ENCODE peak calls at places on chromosomes 13 and 19, in six cellular contexts. W is HCT116, Y is PC-3, L is SK-N-SH, V is MM.1S, I is Karpas-422. A is an unnamed sample. For H3K9me2, the result is how much of the 10 kb centered on the place peaks cover.

GRCh38 chr13:74869846-74870245 is 612.1 kb downstream of the TBC1D4 start:
- DNase-seq in L (no peak), I (no peak), W (no peak), V (no peak), Y (peak), A (peak)

GRCh38 chr13:37495046-37495445 is 103.5 kb downstream of the POSTN start:
- DNase-seq in W (no peak), L (no peak), V (no peak), Y (peak), I (no peak), A (peak)

GRCh38 chr13:76225815-76226489 is 589.8 kb downstream of the LMO7 start:
- DNase-seq in V (no peak), Y (no peak), L (no peak), W (no peak), I (no peak), A (no peak)

GRCh38 chr19:45515081-45515624 is 7.9 kb downstream of the VASP start:
- DNase-seq in W (no peak), L (no peak), I (peak), Y (no peak), V (no peak), A (no peak)

GRCh38 chr13:93217701-93218100 is 8.9 kb upstream of the GPC6 start:
- DNase-seq in V (no peak), W (no peak), Y (no peak), I (no peak), L (no peak), A (peak)

GRCh38 chr19:16142032-16142580 is 1.4 kb upstream of the HSH2D start:
- DNase-seq in V (no peak), I (no peak), Y (no peak), W (no peak), L (no peak), A (no peak)

GRCh38 chr13:102286326-102286725 is 115.5 kb downstream of the FGF14 start:
- DNase-seq in W (no peak), V (no peak), Y (peak), L (no peak), I (no peak), A (peak)

GRCh38 chr13:77574076-77574475 is 38.6 kb downstream of the SCEL start:
- DNase-seq in W (no peak), Y (no peak), L (no peak), V (no peak), I (no peak), A (no peak)

GRCh38 chr19:10214784-10215183 is 16.3 kb downstream of the S1PR2 start:
- DNase-seq in V (no peak), L (no peak), W (no peak), Y (peak), I (no peak), A (peak)

GRCh38 chr19:8601796-8602195 is 8.7 kb downstream of the ADAMTS10 start:
- DNase-seq in V (no peak), I (no peak), L (no peak), Y (no peak), W (no peak), A (no peak)

GRCh38 chr13:113065406-113066141 is 40.0 kb upstream of the F7 start:
- DNase-seq in V (no peak), Y (no peak), L (no peak), I (no peak), W (no peak), A (no peak)

GRCh38 chr13:91904005-91904404 is 505.6 kb downstream of the GPC5 start:
- DNase-seq in I (no peak), W (no peak), V (peak), Y (no peak), L (no peak), A (no peak)

GRCh38 chr19:18659281-18660050 is 22.6 kb downstream of the KLHL26 start:
- DNase-seq in I (peak), W (no peak), Y (no peak), L (peak), V (no peak), A (peak)

GRCh38 chr19:46931197-46931596 is 70.4 kb downstream of the ARHGAP35 start:
- DNase-seq in I (no peak), V (no peak), L (no peak), W (no peak), Y (no peak), A (no peak)

GRCh38 chr19:48351341-48351752 is 12.4 kb downstream of the TMEM143 start:
- DNase-seq in V (peak), W (no peak), Y (peak), I (peak), L (peak), A (peak)

GRCh38 chr13:106530209-106530906 is 5.1 kb downstream of the EFNB2 start:
- DNase-seq in L (no peak), Y (peak), I (no peak), W (no peak), V (no peak), A (no peak)

GRCh38 chr19:4232614-4233281 is 3.4 kb downstream of the EBI3 start:
- DNase-seq in W (no peak), Y (no peak), L (peak), V (no peak), I (no peak), A (no peak)

GRCh38 chr19:41296323-41296935 is 13.5 kb upstream of the CCDC97 start:
- DNase-seq in Y (peak), L (no peak), I (no peak), V (peak), W (no peak), A (no peak)

GRCh38 chr13:107582171-107582570 is 633.2 kb downstream of the LIG4 start:
- DNase-seq in V (no peak), W (no peak), L (no peak), Y (no peak), I (no peak), A (no peak)

GRCh38 chr13:76884571-76885202 is 1.5 kb downstream of the KCTD12 start:
- DNase-seq in I (no peak), L (peak), W (no peak), Y (peak), V (no peak), A (peak)

GRCh38 chr13:110001622-110002275 is 215.4 kb upstream of the IRS2 start:
- DNase-seq in W (no peak), Y (peak), L (no peak), I (no peak), V (no peak), A (peak)

GRCh38 chr13:40533072-40533471 is 133.4 kb downstream of the FOXO1 start:
- DNase-seq in W (no peak), L (no peak), V (no peak), I (no peak), Y (no peak), A (no peak)

GRCh38 chr19:7595466-7596133 is at the start of gene CAMSAP3:
- DNase-seq in L (peak), V (peak), W (no peak), I (peak), Y (peak), A (peak)

GRCh38 chr13:32284927-32285632 is 30.1 kb downstream of the ZAR1L start:
- DNase-seq in W (peak), V (no peak), L (no peak), I (no peak), Y (peak), A (peak)

GRCh38 chr19:22606954-22607652 is 27.0 kb upstream of the ZNF492 start:
- DNase-seq in V (no peak), Y (no peak), L (no peak), I (no peak), W (no peak), A (no peak)

GRCh38 chr13:106372199-106373160 is 163.0 kb downstream of the EFNB2 start:
- DNase-seq in Y (no peak), I (no peak), W (no peak), L (no peak), V (no peak), A (peak)

GRCh38 chr19:46609511-46610412 is 8.6 kb downstream of the CALM3 start:
- DNase-seq in W (no peak), L (peak), I (no peak), Y (no peak), V (no peak), A (no peak)

DNA sequence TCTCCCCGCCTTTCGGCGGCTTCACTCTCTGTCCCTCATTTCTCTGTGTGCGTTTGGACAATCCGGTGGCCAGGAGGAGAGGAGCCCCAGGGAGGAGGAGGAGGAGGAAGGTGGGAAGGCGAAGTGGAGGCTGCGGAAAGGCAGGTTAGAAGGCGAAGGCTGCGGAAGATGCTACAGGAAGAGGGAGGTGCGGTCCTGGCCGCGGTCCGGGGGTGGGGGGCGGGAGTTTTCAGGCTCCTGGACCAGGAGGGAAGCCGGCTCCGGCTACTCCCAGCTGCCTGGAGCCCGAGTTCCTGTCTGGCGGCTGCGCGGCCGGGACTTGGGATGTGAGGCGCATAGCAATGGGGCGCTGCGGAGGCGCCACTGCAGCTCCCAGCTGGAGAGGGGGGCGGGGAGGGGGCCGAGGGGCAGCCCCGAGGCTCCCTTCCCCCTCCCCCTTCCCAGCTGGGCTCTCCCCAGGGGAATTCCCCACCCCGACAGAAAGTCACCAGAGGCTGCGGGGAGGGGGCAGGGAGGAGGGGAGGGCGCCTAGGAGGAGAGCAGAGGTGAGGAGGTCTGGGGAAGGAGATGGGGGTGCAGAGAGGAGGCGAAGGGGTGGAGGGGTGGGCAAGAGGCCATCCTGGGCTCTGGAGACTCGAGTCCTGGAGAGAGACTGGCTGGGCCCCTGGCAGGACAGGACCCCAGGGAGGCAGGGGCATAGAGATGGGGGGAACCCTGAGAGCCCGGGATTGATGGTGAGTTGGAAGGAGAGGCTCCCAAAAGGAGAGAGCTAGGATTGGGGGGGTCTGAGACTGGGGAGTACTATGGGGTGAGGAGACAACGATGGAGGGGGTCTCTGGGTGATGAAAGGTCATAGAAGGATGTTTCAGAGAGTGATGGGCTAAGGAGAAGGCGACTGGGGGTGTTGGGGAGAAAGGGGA is 2.0 kb downstream of the LRRC4B start:
- DNase-seq in I (no peak), L (no peak), V (no peak), W (no peak), Y (no peak), A (no peak)
- H3K27ac ChIP-seq in I (no peak), L (no peak), V (no peak), W (no peak), Y (no peak), A (no peak)

GRCh38 chr13:99463998-99464397 is 37.3 kb upstream of the TM9SF2 start:
- DNase-seq in I (no peak), W (no peak), Y (no peak), L (no peak), V (no peak), A (no peak)
- H3K9ac ChIP-seq in I (no peak), W (no peak), Y (no peak), L (no peak), V (no peak), A (no peak)

GRCh38 chr13:35874704-35875103 is 256.5 kb downstream of the DCLK1 start:
- DNase-seq in I (no peak), W (no peak), L (no peak), Y (no peak), V (no peak), A (no peak)

GRCh38 chr13:35882722-35883497 is 248.3 kb downstream of the DCLK1 start:
- DNase-seq in L (no peak), I (no peak), W (no peak), Y (peak), V (no peak), A (no peak)

GRCh38 chr13:35876601-35877000 is 254.6 kb downstream of the DCLK1 start:
- DNase-seq in L (no peak), Y (no peak), V (no peak), W (no peak), I (no peak), A (peak)

GRCh38 chr13:35881360-35881759 is 249.8 kb downstream of the DCLK1 start:
- DNase-seq in V (no peak), W (no peak), Y (no peak), L (no peak), I (no peak), A (peak)

GRCh38 chr13:35879111-35879510 is 252.1 kb downstream of the DCLK1 start:
- DNase-seq in L (no peak), W (no peak), I (no peak), Y (no peak), V (peak), A (no peak)
- H3K9me2 ChIP-seq in L (under half), W (under half), I (under half), Y (under half), V (under half), A (under half)

GRCh38 chr19:38323276-38323675 is 3.6 kb downstream of the KCNK6 start:
- DNase-seq in V (no peak), L (no peak), W (no peak), I (no peak), Y (no peak), A (peak)

GRCh38 chr19:38324431-38324830 is 4.8 kb downstream of the KCNK6 start:
- DNase-seq in I (no peak), W (no peak), V (no peak), L (no peak), Y (no peak), A (no peak)

GRCh38 chr19:38320969-38321339 is 1.3 kb downstream of the KCNK6 start:
- DNase-seq in W (no peak), V (no peak), I (no peak), Y (no peak), L (no peak), A (no peak)

GRCh38 chr19:38319421-38320258 is at the start of gene KCNK6:
- DNase-seq in W (no peak), V (no peak), I (no peak), L (peak), Y (no peak), A (peak)

DNA sequence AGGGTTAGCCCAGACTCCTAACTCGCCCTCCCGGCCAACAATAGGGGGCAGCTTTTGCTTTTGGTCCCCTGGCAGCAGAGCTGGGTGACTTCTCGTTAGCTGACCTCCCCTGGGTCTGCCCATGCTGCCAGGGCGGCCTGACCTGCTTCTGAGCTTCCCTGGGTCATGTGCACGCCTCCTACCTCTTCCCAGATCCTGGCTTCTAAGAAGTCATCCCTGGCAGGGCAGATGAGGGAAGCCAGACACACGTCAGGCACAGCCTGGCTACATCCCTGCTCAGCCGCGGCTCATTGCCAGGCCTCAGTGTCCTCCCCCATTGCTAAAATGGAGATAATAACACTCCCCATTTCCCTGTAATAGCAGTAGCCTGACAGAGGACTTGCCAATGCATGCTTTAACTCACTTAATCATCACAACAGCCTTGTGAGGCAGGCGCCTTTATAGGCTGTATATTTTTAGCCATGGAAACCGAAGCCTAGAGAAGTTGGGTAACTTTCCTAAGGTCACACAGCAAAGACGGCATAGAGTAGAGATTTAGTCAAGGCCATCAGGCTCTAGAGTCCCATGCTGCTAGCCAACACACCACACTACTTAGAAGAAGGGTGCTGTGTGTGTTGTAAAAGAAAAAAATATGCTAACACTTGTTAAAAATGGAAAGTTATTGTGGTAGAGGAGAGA is 2.1 kb downstream of the KCNK6 start:
- DNase-seq in Y (no peak), L (no peak), V (no peak), I (no peak), W (no peak), A (peak)
- H3K27ac ChIP-seq in Y (no peak), L (peak), V (no peak), I (no peak), W (peak), A (peak)

A was measured in GM23248.